ENCODE peak calls at places on chromosome 5, in six cellular contexts. One of them, this sample, is unnamed.
A peak's percentile ranks its signal among the peaks of the same experiment; 100 is the strongest.

GRCh38 chr5:174376726-174377373 is 331.3 kb downstream of the NSG2 start:
- DNase-seq in heart right ventricle: no peak
- DNase-seq in stimulated activated naive CD8-positive, alpha-beta T cell treated with anti-CD3 and anti-CD28 coated beads, Interleukin-15, amount 100 ng/mL, for 72 hours: no peak
- DNase-seq in right lobe of liver: no peak
- DNase-seq in NB4: no peak
- DNase-seq in NCI-H524: no peak
- DNase-seq in this sample: no peak

GRCh38 chr5:52657231-52657645 is 130.5 kb upstream of the ITGA1 start:
- DNase-seq in heart right ventricle: no peak
- DNase-seq in stimulated activated naive CD8-positive, alpha-beta T cell treated with anti-CD3 and anti-CD28 coated beads, Interleukin-15, amount 100 ng/mL, for 72 hours: no peak
- DNase-seq in right lobe of liver: no peak
- DNase-seq in NB4: peak; percentile 56
- DNase-seq in NCI-H524: no peak
- DNase-seq in this sample: peak; percentile 75

GRCh38 chr5:133819977-133820471 is 148.4 kb downstream of the C5orf15 start:
- DNase-seq in heart right ventricle: no peak
- DNase-seq in stimulated activated naive CD8-positive, alpha-beta T cell treated with anti-CD3 and anti-CD28 coated beads, Interleukin-15, amount 100 ng/mL, for 72 hours: no peak
- DNase-seq in right lobe of liver: no peak
- DNase-seq in NB4: no peak
- DNase-seq in NCI-H524: no peak
- DNase-seq in this sample: no peak

GRCh38 chr5:3356016-3356415 is 239.6 kb upstream of the IRX1 start:
- DNase-seq in heart right ventricle: no peak
- DNase-seq in stimulated activated naive CD8-positive, alpha-beta T cell treated with anti-CD3 and anti-CD28 coated beads, Interleukin-15, amount 100 ng/mL, for 72 hours: no peak
- DNase-seq in right lobe of liver: peak; percentile 3
- DNase-seq in NB4: no peak
- DNase-seq in NCI-H524: no peak
- DNase-seq in this sample: no peak

GRCh38 chr5:96788112-96788749 is 19.5 kb downstream of the ERAP1 start:
- DNase-seq in heart right ventricle: no peak
- DNase-seq in stimulated activated naive CD8-positive, alpha-beta T cell treated with anti-CD3 and anti-CD28 coated beads, Interleukin-15, amount 100 ng/mL, for 72 hours: no peak
- DNase-seq in right lobe of liver: no peak
- DNase-seq in NB4: no peak
- DNase-seq in NCI-H524: no peak
- DNase-seq in this sample: no peak

GRCh38 chr5:9533096-9533495 is 12.8 kb downstream of the SEMA5A start:
- DNase-seq in heart right ventricle: no peak
- DNase-seq in stimulated activated naive CD8-positive, alpha-beta T cell treated with anti-CD3 and anti-CD28 coated beads, Interleukin-15, amount 100 ng/mL, for 72 hours: no peak
- DNase-seq in right lobe of liver: no peak
- DNase-seq in NB4: no peak
- DNase-seq in NCI-H524: no peak
- DNase-seq in this sample: no peak

GRCh38 chr5:45642370-45642769 is 53.8 kb downstream of the HCN1 start:
- DNase-seq in heart right ventricle: no peak
- DNase-seq in stimulated activated naive CD8-positive, alpha-beta T cell treated with anti-CD3 and anti-CD28 coated beads, Interleukin-15, amount 100 ng/mL, for 72 hours: no peak
- DNase-seq in right lobe of liver: no peak
- DNase-seq in NB4: no peak
- DNase-seq in NCI-H524: peak; percentile 14
- DNase-seq in this sample: no peak

GRCh38 chr5:143195496-143195895 is 208.0 kb downstream of the NR3C1 start:
- DNase-seq in heart right ventricle: no peak
- DNase-seq in stimulated activated naive CD8-positive, alpha-beta T cell treated with anti-CD3 and anti-CD28 coated beads, Interleukin-15, amount 100 ng/mL, for 72 hours: no peak
- DNase-seq in right lobe of liver: no peak
- DNase-seq in NB4: peak; percentile 76
- DNase-seq in NCI-H524: no peak
- DNase-seq in this sample: no peak

GRCh38 chr5:35851282-35851681 is 5.4 kb upstream of the IL7R start:
- DNase-seq in heart right ventricle: no peak
- DNase-seq in stimulated activated naive CD8-positive, alpha-beta T cell treated with anti-CD3 and anti-CD28 coated beads, Interleukin-15, amount 100 ng/mL, for 72 hours: no peak
- DNase-seq in right lobe of liver: no peak
- DNase-seq in NB4: no peak
- DNase-seq in NCI-H524: no peak
- DNase-seq in this sample: no peak

GRCh38 chr5:96708600-96708999 is 46.4 kb downstream of the CAST start:
- DNase-seq in heart right ventricle: no peak
- DNase-seq in stimulated activated naive CD8-positive, alpha-beta T cell treated with anti-CD3 and anti-CD28 coated beads, Interleukin-15, amount 100 ng/mL, for 72 hours: no peak
- DNase-seq in right lobe of liver: no peak
- DNase-seq in NB4: no peak
- DNase-seq in NCI-H524: no peak
- DNase-seq in this sample: no peak

GRCh38 chr5:138793481-138794010 is 40.3 kb downstream of the CTNNA1 start:
- DNase-seq in heart right ventricle: no peak
- DNase-seq in stimulated activated naive CD8-positive, alpha-beta T cell treated with anti-CD3 and anti-CD28 coated beads, Interleukin-15, amount 100 ng/mL, for 72 hours: no peak
- DNase-seq in right lobe of liver: no peak
- DNase-seq in NB4: no peak
- DNase-seq in NCI-H524: no peak
- DNase-seq in this sample: no peak

GRCh38 chr5:144198386-144198785 is 27.7 kb downstream of the KCTD16 start:
- DNase-seq in heart right ventricle: no peak
- DNase-seq in stimulated activated naive CD8-positive, alpha-beta T cell treated with anti-CD3 and anti-CD28 coated beads, Interleukin-15, amount 100 ng/mL, for 72 hours: no peak
- DNase-seq in right lobe of liver: no peak
- DNase-seq in NB4: no peak
- DNase-seq in NCI-H524: no peak
- DNase-seq in this sample: no peak

GRCh38 chr5:142569905-142570304 is 116.0 kb downstream of the FGF1 start:
- DNase-seq in heart right ventricle: no peak
- DNase-seq in stimulated activated naive CD8-positive, alpha-beta T cell treated with anti-CD3 and anti-CD28 coated beads, Interleukin-15, amount 100 ng/mL, for 72 hours: no peak
- DNase-seq in right lobe of liver: no peak
- DNase-seq in NB4: no peak
- DNase-seq in NCI-H524: no peak
- DNase-seq in this sample: no peak

GRCh38 chr5:139951296-139951924 is 91.7 kb downstream of the NRG2 start:
- DNase-seq in heart right ventricle: no peak
- DNase-seq in stimulated activated naive CD8-positive, alpha-beta T cell treated with anti-CD3 and anti-CD28 coated beads, Interleukin-15, amount 100 ng/mL, for 72 hours: peak; percentile 4
- DNase-seq in right lobe of liver: no peak
- DNase-seq in NB4: no peak
- DNase-seq in NCI-H524: no peak
- DNase-seq in this sample: no peak

GRCh38 chr5:90866333-90866732 is 307.7 kb downstream of the ADGRV1 start:
- DNase-seq in heart right ventricle: no peak
- DNase-seq in stimulated activated naive CD8-positive, alpha-beta T cell treated with anti-CD3 and anti-CD28 coated beads, Interleukin-15, amount 100 ng/mL, for 72 hours: no peak
- DNase-seq in right lobe of liver: no peak
- DNase-seq in NB4: peak; percentile 26
- DNase-seq in NCI-H524: no peak
- DNase-seq in this sample: peak; percentile 38

GRCh38 chr5:97164846-97165245 is 18.2 kb downstream of the RIOK2 start:
- DNase-seq in heart right ventricle: no peak
- DNase-seq in stimulated activated naive CD8-positive, alpha-beta T cell treated with anti-CD3 and anti-CD28 coated beads, Interleukin-15, amount 100 ng/mL, for 72 hours: no peak
- DNase-seq in right lobe of liver: no peak
- DNase-seq in NB4: no peak
- DNase-seq in NCI-H524: no peak
- DNase-seq in this sample: no peak

GRCh38 chr5:22023784-22024183 is 829.4 kb downstream of the CDH12 start:
- DNase-seq in heart right ventricle: no peak
- DNase-seq in stimulated activated naive CD8-positive, alpha-beta T cell treated with anti-CD3 and anti-CD28 coated beads, Interleukin-15, amount 100 ng/mL, for 72 hours: no peak
- DNase-seq in right lobe of liver: no peak
- DNase-seq in NB4: no peak
- DNase-seq in NCI-H524: no peak
- DNase-seq in this sample: no peak

GRCh38 chr5:72296251-72296650 is 23.8 kb downstream of the MRPS27 start:
- DNase-seq in heart right ventricle: no peak
- DNase-seq in stimulated activated naive CD8-positive, alpha-beta T cell treated with anti-CD3 and anti-CD28 coated beads, Interleukin-15, amount 100 ng/mL, for 72 hours: no peak
- DNase-seq in right lobe of liver: no peak
- DNase-seq in NB4: no peak
- DNase-seq in NCI-H524: peak; percentile 69
- DNase-seq in this sample: peak; percentile 83

GRCh38 chr5:83256091-83256775 is 178.9 kb downstream of the XRCC4 start:
- DNase-seq in heart right ventricle: no peak
- DNase-seq in stimulated activated naive CD8-positive, alpha-beta T cell treated with anti-CD3 and anti-CD28 coated beads, Interleukin-15, amount 100 ng/mL, for 72 hours: no peak
- DNase-seq in right lobe of liver: no peak
- DNase-seq in NB4: peak; percentile 1
- DNase-seq in NCI-H524: no peak
- DNase-seq in this sample: no peak

GRCh38 chr5:92849798-92850197 is 731.2 kb downstream of the NR2F1-AS1 start:
- DNase-seq in heart right ventricle: no peak
- DNase-seq in stimulated activated naive CD8-positive, alpha-beta T cell treated with anti-CD3 and anti-CD28 coated beads, Interleukin-15, amount 100 ng/mL, for 72 hours: no peak
- DNase-seq in right lobe of liver: no peak
- DNase-seq in NB4: no peak
- DNase-seq in NCI-H524: no peak
- DNase-seq in this sample: no peak

GRCh38 chr5:133328800-133329199 is 277.0 kb downstream of the HSPA4 start:
- DNase-seq in heart right ventricle: no peak
- DNase-seq in stimulated activated naive CD8-positive, alpha-beta T cell treated with anti-CD3 and anti-CD28 coated beads, Interleukin-15, amount 100 ng/mL, for 72 hours: no peak
- DNase-seq in right lobe of liver: no peak
- DNase-seq in NB4: no peak
- DNase-seq in NCI-H524: no peak
- DNase-seq in this sample: no peak

GRCh38 chr5:116663081-116663480 is 88.5 kb upstream of the SEMA6A start:
- DNase-seq in heart right ventricle: no peak
- DNase-seq in stimulated activated naive CD8-positive, alpha-beta T cell treated with anti-CD3 and anti-CD28 coated beads, Interleukin-15, amount 100 ng/mL, for 72 hours: no peak
- DNase-seq in right lobe of liver: no peak
- DNase-seq in NB4: no peak
- DNase-seq in NCI-H524: no peak
- DNase-seq in this sample: no peak

GRCh38 chr5:53343187-53343586 is 137.2 kb upstream of the FST start:
- DNase-seq in heart right ventricle: peak; percentile 4
- DNase-seq in stimulated activated naive CD8-positive, alpha-beta T cell treated with anti-CD3 and anti-CD28 coated beads, Interleukin-15, amount 100 ng/mL, for 72 hours: no peak
- DNase-seq in right lobe of liver: no peak
- DNase-seq in NB4: no peak
- DNase-seq in NCI-H524: no peak
- DNase-seq in this sample: no peak

GRCh38 chr5:31317642-31318041 is 124.2 kb downstream of the CDH6 start:
- DNase-seq in heart right ventricle: no peak
- DNase-seq in stimulated activated naive CD8-positive, alpha-beta T cell treated with anti-CD3 and anti-CD28 coated beads, Interleukin-15, amount 100 ng/mL, for 72 hours: no peak
- DNase-seq in right lobe of liver: no peak
- DNase-seq in NB4: no peak
- DNase-seq in NCI-H524: no peak
- DNase-seq in this sample: no peak

GRCh38 chr5:169185626-169186025 is 115.3 kb downstream of the SLIT3 start:
- DNase-seq in heart right ventricle: no peak
- DNase-seq in stimulated activated naive CD8-positive, alpha-beta T cell treated with anti-CD3 and anti-CD28 coated beads, Interleukin-15, amount 100 ng/mL, for 72 hours: no peak
- DNase-seq in right lobe of liver: no peak
- DNase-seq in NB4: no peak
- DNase-seq in NCI-H524: no peak
- DNase-seq in this sample: no peak

GRCh38 chr5:622946-623522 is 10.9 kb downstream of the CEP72 start:
- DNase-seq in heart right ventricle: no peak
- DNase-seq in stimulated activated naive CD8-positive, alpha-beta T cell treated with anti-CD3 and anti-CD28 coated beads, Interleukin-15, amount 100 ng/mL, for 72 hours: no peak
- DNase-seq in right lobe of liver: no peak
- DNase-seq in NB4: no peak
- DNase-seq in NCI-H524: no peak
- DNase-seq in this sample: no peak

GRCh38 chr5:6962256-6962655 is 249.0 kb downstream of the TENT4A start:
- DNase-seq in heart right ventricle: no peak
- DNase-seq in stimulated activated naive CD8-positive, alpha-beta T cell treated with anti-CD3 and anti-CD28 coated beads, Interleukin-15, amount 100 ng/mL, for 72 hours: no peak
- DNase-seq in right lobe of liver: no peak
- DNase-seq in NB4: no peak
- DNase-seq in NCI-H524: peak; percentile 50
- DNase-seq in this sample: peak; percentile 74

GRCh38 chr5:177610131-177610769 is 10.3 kb downstream of the B4GALT7 start:
- DNase-seq in heart right ventricle: no peak
- DNase-seq in stimulated activated naive CD8-positive, alpha-beta T cell treated with anti-CD3 and anti-CD28 coated beads, Interleukin-15, amount 100 ng/mL, for 72 hours: no peak
- DNase-seq in right lobe of liver: peak; percentile 38
- DNase-seq in NB4: no peak
- DNase-seq in NCI-H524: no peak
- DNase-seq in this sample: no peak

GRCh38 chr5:132651838-132652476 is 6.0 kb upstream of the IL13 start:
- DNase-seq in heart right ventricle: no peak
- DNase-seq in stimulated activated naive CD8-positive, alpha-beta T cell treated with anti-CD3 and anti-CD28 coated beads, Interleukin-15, amount 100 ng/mL, for 72 hours: no peak
- DNase-seq in right lobe of liver: no peak
- DNase-seq in NB4: no peak
- DNase-seq in NCI-H524: no peak
- DNase-seq in this sample: no peak

GRCh38 chr5:14728109-14728938 is 63.8 kb downstream of the OTULIN start:
- DNase-seq in heart right ventricle: no peak
- DNase-seq in stimulated activated naive CD8-positive, alpha-beta T cell treated with anti-CD3 and anti-CD28 coated beads, Interleukin-15, amount 100 ng/mL, for 72 hours: no peak
- DNase-seq in right lobe of liver: peak; percentile 90
- DNase-seq in NB4: no peak
- DNase-seq in NCI-H524: no peak
- DNase-seq in this sample: no peak

GRCh38 chr5:148697177-148697820 is 43.0 kb upstream of the HTR4 start:
- DNase-seq in heart right ventricle: no peak
- DNase-seq in stimulated activated naive CD8-positive, alpha-beta T cell treated with anti-CD3 and anti-CD28 coated beads, Interleukin-15, amount 100 ng/mL, for 72 hours: no peak
- DNase-seq in right lobe of liver: no peak
- DNase-seq in NB4: no peak
- DNase-seq in NCI-H524: peak; percentile 4
- DNase-seq in this sample: no peak

GRCh38 chr5:137501226-137501625 is 2.1 kb upstream of the SPOCK1 start:
- DNase-seq in heart right ventricle: no peak
- DNase-seq in stimulated activated naive CD8-positive, alpha-beta T cell treated with anti-CD3 and anti-CD28 coated beads, Interleukin-15, amount 100 ng/mL, for 72 hours: no peak
- DNase-seq in right lobe of liver: no peak
- DNase-seq in NB4: no peak
- DNase-seq in NCI-H524: no peak
- DNase-seq in this sample: no peak

GRCh38 chr5:115168829-115169391 is 798 bp downstream of the TRIM36 start:
- DNase-seq in heart right ventricle: no peak
- DNase-seq in stimulated activated naive CD8-positive, alpha-beta T cell treated with anti-CD3 and anti-CD28 coated beads, Interleukin-15, amount 100 ng/mL, for 72 hours: no peak
- DNase-seq in right lobe of liver: peak; percentile 45
- DNase-seq in NB4: peak; percentile 67
- DNase-seq in NCI-H524: peak; percentile 0
- DNase-seq in this sample: peak; percentile 25

GRCh38 chr5:89211836-89212235 is 328.9 kb upstream of the MEF2C start:
- DNase-seq in heart right ventricle: no peak
- DNase-seq in stimulated activated naive CD8-positive, alpha-beta T cell treated with anti-CD3 and anti-CD28 coated beads, Interleukin-15, amount 100 ng/mL, for 72 hours: no peak
- DNase-seq in right lobe of liver: no peak
- DNase-seq in NB4: no peak
- DNase-seq in NCI-H524: no peak
- DNase-seq in this sample: no peak

GRCh38 chr5:127988149-127988755 is 95.3 kb upstream of the SLC12A2 start:
- DNase-seq in heart right ventricle: no peak
- DNase-seq in stimulated activated naive CD8-positive, alpha-beta T cell treated with anti-CD3 and anti-CD28 coated beads, Interleukin-15, amount 100 ng/mL, for 72 hours: no peak
- DNase-seq in right lobe of liver: no peak
- DNase-seq in NB4: no peak
- DNase-seq in NCI-H524: no peak
- DNase-seq in this sample: peak; percentile 44

GRCh38 chr5:124399426-124399961 is 346.9 kb downstream of the ZNF608 start:
- DNase-seq in heart right ventricle: no peak
- DNase-seq in stimulated activated naive CD8-positive, alpha-beta T cell treated with anti-CD3 and anti-CD28 coated beads, Interleukin-15, amount 100 ng/mL, for 72 hours: no peak
- DNase-seq in right lobe of liver: no peak
- DNase-seq in NB4: no peak
- DNase-seq in NCI-H524: no peak
- DNase-seq in this sample: no peak

GRCh38 chr5:124408738-124409453 is 337.5 kb downstream of the ZNF608 start:
- DNase-seq in heart right ventricle: no peak
- DNase-seq in stimulated activated naive CD8-positive, alpha-beta T cell treated with anti-CD3 and anti-CD28 coated beads, Interleukin-15, amount 100 ng/mL, for 72 hours: no peak
- DNase-seq in right lobe of liver: no peak
- DNase-seq in NB4: no peak
- DNase-seq in NCI-H524: no peak
- DNase-seq in this sample: no peak

GRCh38 chr5:43711496-43711895 is 108.5 kb downstream of the NNT start:
- DNase-seq in heart right ventricle: no peak
- DNase-seq in stimulated activated naive CD8-positive, alpha-beta T cell treated with anti-CD3 and anti-CD28 coated beads, Interleukin-15, amount 100 ng/mL, for 72 hours: no peak
- DNase-seq in right lobe of liver: no peak
- DNase-seq in NB4: no peak
- DNase-seq in NCI-H524: no peak
- DNase-seq in this sample: no peak

GRCh38 chr5:10502578-10502977 is 60.9 kb downstream of the ROPN1L start:
- DNase-seq in heart right ventricle: no peak
- DNase-seq in stimulated activated naive CD8-positive, alpha-beta T cell treated with anti-CD3 and anti-CD28 coated beads, Interleukin-15, amount 100 ng/mL, for 72 hours: no peak
- DNase-seq in right lobe of liver: no peak
- DNase-seq in NB4: no peak
- DNase-seq in NCI-H524: no peak
- DNase-seq in this sample: no peak

GRCh38 chr5:118956727-118957126 is 31.6 kb downstream of the DTWD2 start:
- DNase-seq in heart right ventricle: no peak
- DNase-seq in stimulated activated naive CD8-positive, alpha-beta T cell treated with anti-CD3 and anti-CD28 coated beads, Interleukin-15, amount 100 ng/mL, for 72 hours: no peak
- DNase-seq in right lobe of liver: no peak
- DNase-seq in NB4: peak; percentile 29
- DNase-seq in NCI-H524: no peak
- DNase-seq in this sample: peak; percentile 11

This sample was measured in NCI-H82.